ENCODE peak calls at places on chromosomes 16 and 17, in five cellular contexts. M, S, H, L and K are unnamed samples.

GRCh38 chr17:80777274-80777673 is 214.4 kb upstream of the CHMP6 start:
- DNase-seq in M (no peak), S (no peak), H (no peak), L (no peak), K (no peak)

GRCh38 chr16:59690216-59690615 is 956.1 kb upstream of the GOT2 start:
- DNase-seq in M (no peak), S (no peak), H (no peak), L (no peak), K (no peak)

GRCh38 chr17:43940630-43941029 is 1.6 kb downstream of the PPY start:
- DNase-seq in M (no peak), S (no peak), H (no peak), L (no peak), K (no peak)

GRCh38 chr16:1961651-1962067 is 2.3 kb downstream of the NDUFB10 start:
- DNase-seq in M (no peak), S (no peak), H (no peak), L (no peak), K (no peak)

GRCh38 chr16:8752706-8753105 is 44.7 kb downstream of the TMEM186 start:
- DNase-seq in M (no peak), S (no peak), H (no peak), L (no peak), K (no peak)

GRCh38 chr17:49224198-49224996 is 6.2 kb downstream of the PHOSPHO1 start:
- DNase-seq in M (no peak), S (no peak), H (no peak), L (peak; percentile 46), K (no peak)

GRCh38 chr17:76272541-76273434 is 7.6 kb downstream of the UBALD2 start:
- DNase-seq in M (no peak), S (no peak), H (no peak), L (no peak), K (no peak)

GRCh38 chr16:35664091-35664693 is 2204.8 kb downstream of the TP53TG3F start:
- DNase-seq in M (no peak), S (no peak), H (no peak), L (no peak), K (no peak)

GRCh38 chr17:40452074-40452787 is 9.0 kb downstream of the IGFBP4 start:
- DNase-seq in M (peak; percentile 86), S (no peak), H (no peak), L (no peak), K (no peak)

GRCh38 chr17:19306160-19307111 is 56.1 kb downstream of the B9D1 start:
- DNase-seq in M (no peak), S (no peak), H (no peak), L (peak; percentile 30), K (no peak)

GRCh38 chr17:36901506-36901905 is 35.8 kb upstream of the LHX1 start:
- DNase-seq in M (no peak), S (no peak), H (no peak), L (no peak), K (peak; percentile 86)

GRCh38 chr17:32849879-32850278 is 27.0 kb downstream of the MYO1D start:
- DNase-seq in M (no peak), S (no peak), H (no peak), L (no peak), K (no peak)

GRCh38 chr17:55527520-55528118 is 16.4 kb upstream of the SMIM36 start:
- DNase-seq in M (peak; percentile 18), S (no peak), H (no peak), L (no peak), K (no peak)

GRCh38 chr16:80527297-80527696 is 13.5 kb upstream of the DYNLRB2 start:
- DNase-seq in M (no peak), S (no peak), H (no peak), L (no peak), K (no peak)

GRCh38 chr17:44363613-44364159 is at the start of gene FAM171A2:
- DNase-seq in M (peak; percentile 54), S (no peak), H (peak; percentile 60), L (peak; percentile 62), K (no peak)

GRCh38 chr17:74432484-74433391 is 850 bp downstream of the GPRC5C start:
- DNase-seq in M (no peak), S (no peak), H (no peak), L (no peak), K (no peak)

GRCh38 chr17:55321507-55322064 is 56.8 kb downstream of the HLF start:
- DNase-seq in M (no peak), S (no peak), H (no peak), L (no peak), K (no peak)

GRCh38 chr16:68752602-68753001 is 15.5 kb downstream of the CDH1 start:
- DNase-seq in M (no peak), S (no peak), H (no peak), L (no peak), K (no peak)

GRCh38 chr16:79776243-79776884 is 175.8 kb upstream of the MAF start:
- DNase-seq in M (no peak), S (no peak), H (peak; percentile 39), L (no peak), K (no peak)

GRCh38 chr17:76920364-76921139 is 52.3 kb downstream of the MGAT5B start:
- DNase-seq in M (no peak), S (no peak), H (no peak), L (no peak), K (no peak)

GRCh38 chr16:66406534-66407368 is 20.3 kb upstream of the BEAN1 start:
- DNase-seq in M (peak; percentile 86), S (peak; percentile 85), H (peak; percentile 89), L (peak; percentile 89), K (no peak)

GRCh38 chr17:50899005-50899460 is 32.9 kb upstream of the TOB1 start:
- DNase-seq in M (no peak), S (no peak), H (no peak), L (no peak), K (no peak)

GRCh38 chr17:50028207-50029120 is 27.4 kb upstream of the ITGA3 start:
- DNase-seq in M (no peak), S (no peak), H (no peak), L (no peak), K (peak; percentile 99)

GRCh38 chr17:8056232-8056975 is 17.5 kb downstream of the ALOX15B start:
- DNase-seq in M (peak; percentile 44), S (no peak), H (no peak), L (peak; percentile 81), K (peak; percentile 49)

GRCh38 chr17:36498155-36498554 is 11.7 kb downstream of the ZNHIT3 start:
- DNase-seq in M (no peak), S (no peak), H (no peak), L (no peak), K (no peak)

GRCh38 chr17:6670999-6671398 is 19.4 kb downstream of the C17orf100 start:
- DNase-seq in M (no peak), S (no peak), H (no peak), L (no peak), K (peak; percentile 53)

GRCh38 chr16:77674888-77675287 is 47.4 kb upstream of the NUDT7 start:
- DNase-seq in M (no peak), S (no peak), H (no peak), L (no peak), K (no peak)

GRCh38 chr17:44688675-44689491 is 693 bp downstream of the CCDC43 start:
- DNase-seq in M (no peak), S (no peak), H (no peak), L (no peak), K (no peak)

GRCh38 chr17:323721-324139 is 28.9 kb downstream of the RPH3AL start:
- DNase-seq in M (peak; percentile 5), S (no peak), H (no peak), L (no peak), K (no peak)

GRCh38 chr17:32697728-32698625 is 178.9 kb downstream of the MYO1D start:
- DNase-seq in M (no peak), S (no peak), H (no peak), L (no peak), K (no peak)

GRCh38 chr16:80954985-80955384 is 51.7 kb downstream of the CMC2 start:
- DNase-seq in M (peak; percentile 24), S (no peak), H (no peak), L (no peak), K (peak; percentile 70)

GRCh38 chr17:36529121-36529520 is 5.5 kb downstream of the MYO19 start:
- DNase-seq in M (no peak), S (no peak), H (no peak), L (no peak), K (peak; percentile 44)

GRCh38 chr17:77107506-77108433 is 33.0 kb upstream of the SEC14L1 start:
- DNase-seq in M (no peak), S (no peak), H (no peak), L (no peak), K (no peak)

GRCh38 chr16:27243725-27244362 is 24.7 kb downstream of the NSMCE1 start:
- DNase-seq in M (no peak), S (no peak), H (no peak), L (no peak), K (no peak)
- H3K4me1 ChIP-seq in M (peaks cover 32% of the 10 kb centered on the region), S (peaks cover 75% of the 10 kb centered on the region), H (peaks cover 62% of the 10 kb centered on the region), L (peaks cover 29% of the 10 kb centered on the region), K (no peaks in the 10 kb centered on the region)

DNA sequence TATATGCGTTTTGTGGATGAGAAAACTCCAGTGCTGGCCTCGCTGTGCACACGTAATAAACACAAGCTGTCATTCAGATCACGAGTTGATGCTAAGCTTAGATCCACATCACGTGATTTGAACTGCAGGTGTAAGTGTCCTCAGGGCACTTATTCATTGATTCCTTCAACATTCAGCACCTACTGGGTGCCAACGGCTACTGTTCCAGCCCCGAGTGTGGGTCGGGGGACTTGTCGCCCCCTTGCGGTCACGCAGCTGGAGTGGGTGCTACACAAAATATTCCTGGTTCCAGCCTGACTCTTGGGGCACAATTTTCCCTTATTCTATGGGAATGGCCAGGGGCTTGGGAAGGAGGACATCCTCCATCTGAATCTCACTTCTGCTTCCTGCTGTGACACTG is 29.9 kb upstream of the GINS2 start:
- DNase-seq in M (no peak), S (no peak), H (no peak), L (peak; percentile 34), K (no peak)
- TF ChIP-seq CTCF in M (peak; percentile 43), S (peak; percentile 19), H (peak; percentile 64), L (no peak), K (peak; percentile 62)

DNA sequence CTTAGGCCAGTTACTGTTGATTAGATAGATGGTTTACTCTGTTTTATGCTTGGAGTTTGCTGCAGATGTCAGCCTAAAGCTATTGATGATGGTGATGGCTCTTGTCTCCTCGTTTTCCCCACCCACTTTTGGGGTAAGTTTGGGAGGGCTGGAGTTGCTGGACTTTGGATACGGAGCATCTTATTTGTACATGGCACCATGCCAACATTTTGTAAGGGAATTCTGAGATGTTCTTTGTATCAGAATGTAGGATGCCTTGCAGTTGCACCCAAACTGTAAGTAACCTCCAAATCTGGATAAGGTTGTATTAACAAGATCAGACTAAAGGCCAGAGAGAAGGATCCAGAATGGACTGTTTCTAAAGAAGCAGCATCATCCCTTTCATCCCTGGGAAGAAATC is 551.9 kb upstream of the ZFHX3 start:
- DNase-seq in M (no peak), S (no peak), H (no peak), L (no peak), K (no peak)
- H3K4me1 ChIP-seq in M (no peaks in the 10 kb centered on the region), S (no peaks in the 10 kb centered on the region), H (no peaks in the 10 kb centered on the region), L (no peaks in the 10 kb centered on the region), K (no peaks in the 10 kb centered on the region)

GRCh38 chr16:50711862-50712567 is 18.6 kb downstream of the NOD2 start:
- DNase-seq in M (peak; percentile 65), S (no peak), H (peak; percentile 59), L (no peak), K (no peak)

GRCh38 chr16:50709061-50709695 is 15.8 kb downstream of the NOD2 start:
- DNase-seq in M (no peak), S (no peak), H (no peak), L (no peak), K (no peak)

GRCh38 chr16:50711040-50711439 is 17.6 kb downstream of the NOD2 start:
- DNase-seq in M (no peak), S (no peak), H (no peak), L (no peak), K (no peak)

GRCh38 chr16:50708373-50709060 is 15.1 kb downstream of the NOD2 start:
- DNase-seq in M (no peak), S (no peak), H (no peak), L (no peak), K (no peak)

GRCh38 chr16:50709980-50710379 is 16.6 kb downstream of the NOD2 start:
- DNase-seq in M (no peak), S (no peak), H (no peak), L (no peak), K (no peak)
- TF ChIP-seq CTCF in M (no peak), S (no peak), H (no peak), L (no peak), K (no peak)